ENCODE peak calls at places on chromosome 1, in five cellular contexts. Q is K562, Y is tibial nerve, H is SK-N-SH, X is thoracic aorta. W is an unnamed sample.

GRCh38 chr1:108107658-108108057 is 92.5 kb downstream of the SLC25A24 start:
- DNase-seq in Q (no peak), Y (no peak), H (no peak), X (no peak), W (no peak)

GRCh38 chr1:12617901-12618660 is at the start of gene DHRS3:
- DNase-seq in Q (peak), Y (peak), H (peak), X (no peak), W (peak)

GRCh38 chr1:208820600-208821232 is 576.5 kb upstream of the PLXNA2 start:
- DNase-seq in Q (no peak), Y (no peak), H (no peak), X (no peak), W (no peak)

GRCh38 chr1:210264521-210265380 is 32.2 kb downstream of the SERTAD4 start:
- DNase-seq in Q (no peak), Y (no peak), H (peak), X (no peak), W (no peak)

GRCh38 chr1:241990040-241990439 is 8.9 kb downstream of the MAP1LC3C start:
- DNase-seq in Q (peak), Y (peak), H (peak), X (peak), W (peak)

GRCh38 chr1:172960019-172960418 is 90.7 kb downstream of the TNFSF18 start:
- DNase-seq in Q (no peak), Y (no peak), H (no peak), X (no peak), W (no peak)

GRCh38 chr1:225418059-225418458 is 9.8 kb downstream of the LBR start:
- DNase-seq in Q (no peak), Y (no peak), H (no peak), X (no peak), W (no peak)

GRCh38 chr1:229859026-229859425 is 208.0 kb upstream of the GALNT2 start:
- DNase-seq in Q (no peak), Y (no peak), H (no peak), X (no peak), W (no peak)

GRCh38 chr1:31712625-31713024 is 8.8 kb upstream of the COL16A1 start:
- DNase-seq in Q (no peak), Y (peak), H (no peak), X (no peak), W (no peak)

GRCh38 chr1:156694563-156694962 is 10.8 kb downstream of the CRABP2 start:
- DNase-seq in Q (no peak), Y (no peak), H (no peak), X (no peak), W (no peak)

GRCh38 chr1:78831731-78832360 is 174.7 kb downstream of the ADGRL4 start:
- DNase-seq in Q (no peak), Y (no peak), H (no peak), X (no peak), W (no peak)

GRCh38 chr1:153795934-153796785 is 21.0 kb downstream of the SLC27A3 start:
- DNase-seq in Q (no peak), Y (no peak), H (no peak), X (no peak), W (no peak)

GRCh38 chr1:168340796-168341510 is 60.3 kb downstream of the TBX19 start:
- DNase-seq in Q (no peak), Y (no peak), H (no peak), X (no peak), W (no peak)

GRCh38 chr1:150889650-150890416 is 2.9 kb downstream of the CTXND2 start:
- DNase-seq in Q (no peak), Y (no peak), H (no peak), X (no peak), W (no peak)

GRCh38 chr1:201093962-201094361 is 18.3 kb downstream of the CACNA1S start:
- DNase-seq in Q (no peak), Y (no peak), H (no peak), X (no peak), W (no peak)

GRCh38 chr1:14149431-14149830 is 449.1 kb upstream of the KAZN start:
- DNase-seq in Q (peak), Y (no peak), H (peak), X (no peak), W (no peak)

GRCh38 chr1:238439483-238439882 is 548.8 kb upstream of the ZP4 start:
- DNase-seq in Q (no peak), Y (no peak), H (peak), X (no peak), W (peak)

GRCh38 chr1:19454265-19455198 is 30.8 kb downstream of the CAPZB start:
- DNase-seq in Q (no peak), Y (no peak), H (peak), X (no peak), W (no peak)

GRCh38 chr1:41740630-41741239 is 178.0 kb downstream of the HIVEP3 start:
- DNase-seq in Q (no peak), Y (no peak), H (no peak), X (no peak), W (no peak)

GRCh38 chr1:225835752-225836151 is 25.8 kb downstream of the EPHX1 start:
- DNase-seq in Q (no peak), Y (peak), H (no peak), X (no peak), W (no peak)

GRCh38 chr1:107250169-107250568 is 109.3 kb downstream of the NTNG1 start:
- DNase-seq in Q (no peak), Y (no peak), H (no peak), X (no peak), W (no peak)

GRCh38 chr1:15758537-15758936 is at the start of gene FBLIM1:
- DNase-seq in Q (peak), Y (no peak), H (peak), X (no peak), W (peak)

GRCh38 chr1:109229531-109230127 is 15.9 kb downstream of the SARS1 start:
- DNase-seq in Q (no peak), Y (no peak), H (no peak), X (no peak), W (peak)

GRCh38 chr1:35298464-35298863 is 30.0 kb downstream of the ZMYM4 start:
- DNase-seq in Q (no peak), Y (no peak), H (peak), X (no peak), W (peak)

GRCh38 chr1:3222042-3222692 is 153.2 kb downstream of the PRDM16 start:
- DNase-seq in Q (no peak), Y (no peak), H (no peak), X (no peak), W (no peak)

GRCh38 chr1:182658055-182658454 is 26.3 kb downstream of the RGS8 start:
- DNase-seq in Q (no peak), Y (no peak), H (no peak), X (no peak), W (no peak)

GRCh38 chr1:179229214-179230140 is at the start of gene ABL2:
- DNase-seq in Q (peak), Y (no peak), H (peak), X (no peak), W (peak)

GRCh38 chr1:41314781-41315481 is 46.3 kb upstream of the FOXO6 start:
- DNase-seq in Q (no peak), Y (no peak), H (no peak), X (no peak), W (peak)

GRCh38 chr1:39205102-39205780 is 746 bp downstream of the MACF1 start:
- DNase-seq in Q (peak), Y (no peak), H (no peak), X (no peak), W (no peak)

GRCh38 chr1:32759521-32759980 is 57.0 kb upstream of the SYNC start:
- DNase-seq in Q (no peak), Y (no peak), H (no peak), X (no peak), W (no peak)

GRCh38 chr1:231679109-231679508 is 52.5 kb downstream of the DISC1 start:
- DNase-seq in Q (no peak), Y (no peak), H (peak), X (no peak), W (no peak)

GRCh38 chr1:22021061-22021460 is 19.6 kb downstream of the CELA3A start:
- DNase-seq in Q (no peak), Y (no peak), H (no peak), X (no peak), W (no peak)

GRCh38 chr1:100354971-100355394 is 2.7 kb downstream of the CDC14A start:
- DNase-seq in Q (no peak), Y (no peak), H (no peak), X (no peak), W (peak)

GRCh38 chr1:24286246-24287010 is 32.7 kb upstream of the GRHL3 start:
- DNase-seq in Q (no peak), Y (no peak), H (no peak), X (no peak), W (no peak)
- H3K27ac ChIP-seq in Q (no peak), Y (no peak), H (no peak), X (no peak), W (no peak)

GRCh38 chr1:1399187-1399869 is at the start of gene CCNL2:
- DNase-seq in Q (peak), Y (peak), H (peak), X (peak), W (peak)
- TF ChIP-seq CTCF in Q (peak), Y (peak), H (peak), X (peak), W (peak)

DNA sequence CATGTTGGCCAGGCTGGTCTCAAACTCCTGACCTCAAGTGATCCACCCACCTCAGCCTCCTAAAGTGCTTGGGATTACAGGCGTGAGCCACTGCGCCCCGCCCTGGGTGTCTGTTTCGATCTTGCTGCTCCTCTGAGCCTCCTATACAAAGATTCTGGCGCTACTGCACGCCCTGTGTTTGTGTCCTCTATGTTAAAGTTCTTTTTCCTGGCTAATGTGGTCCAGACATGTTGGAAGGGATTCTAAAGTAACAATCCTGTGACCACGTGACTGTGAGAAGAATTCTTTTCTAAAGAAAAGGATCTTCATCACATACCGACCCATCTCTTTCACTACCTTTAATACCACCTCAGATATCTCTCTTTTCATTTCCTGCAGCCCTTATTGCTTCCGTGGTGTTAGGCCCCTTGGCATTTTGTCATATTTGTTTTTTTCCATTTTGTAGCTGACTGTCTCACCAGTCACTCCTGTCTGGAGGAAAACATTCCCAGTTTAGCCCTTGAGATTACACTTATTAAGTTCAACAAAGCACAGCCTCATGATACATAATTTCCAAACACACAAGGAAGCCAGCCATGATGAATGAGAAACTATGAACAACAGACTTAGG is 27.2 kb upstream of the ENO1 start:
- DNase-seq in Q (no peak), Y (no peak), H (no peak), X (no peak), W (no peak)
- H3K27ac ChIP-seq in Q (no peak), Y (no peak), H (peak), X (peak), W (no peak)

GRCh38 chr1:89633103-89633744 is at the start of gene LRRC8C:
- DNase-seq in Q (peak), Y (no peak), H (peak), X (no peak), W (peak)

GRCh38 chr1:89630046-89630445 is 2.9 kb upstream of the LRRC8C start:
- DNase-seq in Q (no peak), Y (no peak), H (no peak), X (no peak), W (no peak)

GRCh38 chr1:89633745-89634625 is 1.1 kb downstream of the LRRC8C start:
- DNase-seq in Q (peak), Y (no peak), H (peak), X (no peak), W (no peak)

GRCh38 chr1:89631756-89632155 is 1.2 kb upstream of the LRRC8C start:
- DNase-seq in Q (no peak), Y (no peak), H (no peak), X (no peak), W (no peak)

GRCh38 chr1:89632213-89633102 is 462 bp upstream of the LRRC8C start:
- DNase-seq in Q (peak), Y (peak), H (peak), X (peak), W (peak)
- TF ChIP-seq CTCF in Q (no peak), Y (peak), H (peak), X (peak), W (peak)

GRCh38 chr1:204709021-204709420 is 23.5 kb upstream of the LRRN2 start:
- DNase-seq in Q (no peak), Y (no peak), H (no peak), X (no peak), W (no peak)

GRCh38 chr1:204711103-204711946 is 25.8 kb upstream of the LRRN2 start:
- DNase-seq in Q (peak), Y (no peak), H (no peak), X (no peak), W (peak)

GRCh38 chr1:204711947-204712701 is 26.6 kb upstream of the LRRN2 start:
- DNase-seq in Q (no peak), Y (no peak), H (peak), X (no peak), W (peak)

GRCh38 chr1:204712718-204713430 is 27.3 kb upstream of the LRRN2 start:
- DNase-seq in Q (no peak), Y (no peak), H (no peak), X (no peak), W (no peak)

DNA sequence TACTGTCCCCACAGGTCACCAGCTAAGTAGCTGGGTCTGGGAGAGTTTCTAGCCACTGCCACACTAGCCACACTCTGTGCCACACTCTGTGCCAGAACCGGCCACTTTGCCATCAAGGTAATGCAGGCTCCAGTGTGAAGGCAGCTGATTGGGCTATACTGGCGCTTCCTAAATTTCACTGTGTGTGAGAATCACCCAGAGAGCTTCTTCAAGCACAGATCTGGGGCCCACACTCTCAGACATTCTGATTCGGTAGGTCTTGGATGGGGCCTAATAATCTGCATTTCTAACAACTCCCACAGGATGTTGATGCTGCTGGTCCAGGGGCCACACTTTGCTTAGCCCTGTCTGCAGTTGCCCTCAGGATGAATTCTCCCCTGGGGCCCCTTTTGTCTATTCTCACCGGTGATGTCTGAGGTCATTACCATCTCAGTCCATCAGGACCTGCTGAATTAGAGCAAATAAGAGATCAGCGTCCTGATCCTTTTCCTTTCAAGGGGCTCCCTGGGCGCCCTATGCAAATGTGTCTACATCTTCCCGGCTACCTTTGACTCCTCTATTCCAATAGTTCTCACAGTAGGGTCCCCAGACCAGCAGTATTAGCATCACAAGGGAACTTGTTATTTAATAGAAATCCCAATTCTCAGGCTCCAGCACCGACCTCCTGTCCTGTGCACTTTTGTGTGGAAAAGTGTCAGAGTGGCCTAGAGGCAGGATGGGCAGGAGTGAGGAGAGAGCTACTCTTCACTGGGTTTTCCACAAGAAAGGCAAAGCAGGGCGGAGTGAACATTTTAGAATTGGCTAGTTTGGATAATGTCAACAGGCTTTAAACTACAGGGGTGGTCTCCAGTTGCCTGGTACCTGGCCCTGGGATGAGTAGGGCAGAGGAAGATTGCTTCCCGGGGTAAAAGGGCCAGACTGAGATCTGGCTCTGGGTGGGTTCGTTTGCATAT is 24.7 kb upstream of the LRRN2 start:
- DNase-seq in Q (no peak), Y (no peak), H (no peak), X (no peak), W (no peak)
- H3K27ac ChIP-seq in Q (peak), Y (no peak), H (no peak), X (no peak), W (no peak)

GRCh38 chr1:54342764-54343687 is 63.2 kb downstream of the SSBP3 start:
- DNase-seq in Q (no peak), Y (no peak), H (no peak), X (no peak), W (peak)
- TF ChIP-seq CTCF in Q (no peak), Y (no peak), H (no peak), X (no peak), W (peak)